ENCODE peak calls at places on chromosomes 12 and 14, in four cellular contexts. B, T, Y and X are unnamed samples.

GRCh38 chr12:119491814-119492213 is 101.8 kb upstream of the TMEM233 start:
- DNase-seq in Y (no peak), B (no peak), T (no peak), X (no peak)

GRCh38 chr12:53325539-53326061 is 4.2 kb upstream of the AAAS start:
- DNase-seq in T (no peak), Y (peak), B (peak), X (no peak)

GRCh38 chr14:49420201-49420600 is 166.0 kb downstream of the RPS29 start:
- DNase-seq in B (no peak), T (no peak), Y (peak), X (no peak)

GRCh38 chr12:45989857-45990467 is 412 bp downstream of the SCAF11 start:
- DNase-seq in B (no peak), Y (no peak), T (peak), X (peak)

GRCh38 chr14:69956970-69957369 is 77.8 kb downstream of the SMOC1 start:
- DNase-seq in T (no peak), B (no peak), Y (no peak), X (no peak)

GRCh38 chr12:55940065-55940732 is 9.2 kb downstream of the DGKA start:
- DNase-seq in B (peak), Y (peak), T (peak), X (peak)

GRCh38 chr12:91579516-91580263 is 397.1 kb upstream of the DCN start:
- DNase-seq in Y (no peak), T (no peak), B (no peak), X (no peak)

GRCh38 chr14:50955373-50956043 is 11.2 kb upstream of the PYGL start:
- DNase-seq in B (peak), Y (no peak), T (peak), X (peak)

GRCh38 chr12:24561882-24562760 is 386.8 kb downstream of the BCAT1 start:
- DNase-seq in T (peak), Y (peak), B (peak), X (no peak)

GRCh38 chr12:118979763-118980406 is 1.5 kb upstream of the SRRM4 start:
- DNase-seq in B (peak), Y (peak), T (peak), X (no peak)

GRCh38 chr12:109741286-109741969 is 27.8 kb downstream of the FAM222A start:
- DNase-seq in Y (no peak), T (no peak), B (no peak), X (peak)

GRCh38 chr12:22034709-22035506 is 11.1 kb upstream of the CMAS start:
- DNase-seq in T (peak), B (no peak), Y (no peak), X (no peak)

GRCh38 chr14:100239200-100239839 is 376 bp downstream of the YY1 start:
- DNase-seq in Y (no peak), T (no peak), B (no peak), X (no peak)

GRCh38 chr12:58249610-58250009 is 308.2 kb downstream of the ATP23 start:
- DNase-seq in Y (no peak), B (peak), T (no peak), X (no peak)

GRCh38 chr14:103136388-103137271 is 13.4 kb downstream of the TNFAIP2 start:
- DNase-seq in T (peak), Y (no peak), B (peak), X (no peak)

GRCh38 chr12:12445882-12446181 is 89.0 kb downstream of the BORCS5 start:
- DNase-seq in T (no peak), B (no peak), Y (no peak), X (no peak)

GRCh38 chr14:32991706-32992105 is 53.0 kb downstream of the NPAS3 start:
- DNase-seq in Y (no peak), B (no peak), T (no peak), X (no peak)

GRCh38 chr14:64960762-64961276 is 11.3 kb downstream of the RAB15 start:
- DNase-seq in T (no peak), B (no peak), Y (no peak), X (no peak)

GRCh38 chr14:77498120-77498979 is at the start of gene ISM2:
- DNase-seq in Y (peak), T (peak), B (peak), X (no peak)

GRCh38 chr12:86727151-86727550 is 471.0 kb upstream of the MGAT4C start:
- DNase-seq in B (peak), T (peak), Y (no peak), X (no peak)

GRCh38 chr14:31559939-31560338 is 1.3 kb upstream of the NUBPL start:
- DNase-seq in T (no peak), B (no peak), Y (no peak), X (no peak)

GRCh38 chr12:87953257-87953860 is 75.8 kb downstream of the C12orf50 start:
- DNase-seq in T (peak), B (peak), Y (peak), X (no peak)

GRCh38 chr12:64531665-64532334 is 78.5 kb upstream of the RASSF3 start:
- DNase-seq in Y (no peak), T (no peak), B (no peak), X (no peak)

GRCh38 chr14:100775831-100776591 is 49.3 kb downstream of the DLK1 start:
- DNase-seq in B (no peak), Y (peak), T (no peak), X (no peak)

GRCh38 chr12:112151766-112152541 is 26.6 kb downstream of the TRAFD1 start:
- DNase-seq in Y (no peak), B (no peak), T (no peak), X (no peak)

GRCh38 chr14:24315807-24316596 is 4.7 kb downstream of the LTB4R start:
- DNase-seq in B (peak), Y (no peak), T (no peak), X (no peak)
- TF ChIP-seq CTCF in B (no peak), Y (no peak), T (peak), X (no peak)

DNA sequence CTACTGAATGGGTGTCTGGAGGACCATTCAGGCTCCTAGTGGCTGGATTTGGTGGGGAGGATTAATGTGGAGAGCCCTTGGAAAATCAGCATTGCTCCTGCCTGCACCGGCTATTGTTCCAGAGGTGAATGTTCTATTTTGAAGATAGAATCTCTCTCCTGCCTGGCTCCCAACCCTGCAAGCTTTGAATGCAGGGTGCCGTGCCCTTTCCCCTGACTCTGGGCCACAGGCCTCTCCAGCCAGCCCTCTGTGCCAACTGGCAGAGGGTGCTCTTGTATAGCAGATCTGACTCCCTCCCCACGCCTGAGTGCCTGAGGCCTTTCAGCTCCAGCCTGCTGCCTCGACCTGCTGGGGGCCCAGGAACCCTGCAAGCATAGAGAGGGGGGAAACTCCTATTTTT is 106.8 kb downstream of the TMEM260 start:
- DNase-seq in Y (no peak), T (no peak), B (no peak), X (no peak)
- TF ChIP-seq CTCF in Y (no peak), T (no peak), B (no peak), X (no peak)

DNA sequence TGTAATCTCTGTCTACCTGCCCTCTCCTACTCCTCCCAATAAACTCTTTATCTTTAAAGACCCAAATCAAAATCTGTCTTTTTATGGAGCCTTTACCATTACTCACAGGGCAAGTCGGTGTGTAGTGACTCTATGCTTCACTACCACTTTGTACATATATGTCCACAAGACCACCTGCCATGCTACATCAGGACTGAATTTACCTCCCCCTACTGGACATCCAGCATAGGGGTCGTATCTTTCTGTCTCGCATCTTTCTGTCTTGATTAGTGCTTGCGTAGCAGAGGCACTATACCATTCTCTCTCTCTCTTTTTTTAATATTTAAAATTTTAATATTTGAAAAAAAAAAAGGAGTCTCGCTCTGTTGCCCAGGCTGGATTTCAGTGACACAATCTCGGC is 587.5 kb downstream of the SOX5 start:
- DNase-seq in T (no peak), B (no peak), Y (no peak), X (no peak)
- TF ChIP-seq CTCF in T (no peak), B (no peak), Y (no peak), X (no peak)

GRCh38 chr14:85978851-85979250 is 448.9 kb downstream of the FLRT2 start:
- DNase-seq in Y (no peak), B (no peak), T (no peak), X (no peak)
- TF ChIP-seq CTCF in Y (no peak), B (peak), T (no peak), X (no peak)

GRCh38 chr12:131137009-131137835 is 183.5 kb downstream of the ADGRD1 start:
- DNase-seq in B (no peak), T (no peak), Y (no peak), X (no peak)

GRCh38 chr12:131136539-131136872 is 182.8 kb downstream of the ADGRD1 start:
- DNase-seq in T (no peak), Y (no peak), B (no peak), X (no peak)

GRCh38 chr12:131138638-131139362 is 185.1 kb downstream of the ADGRD1 start:
- DNase-seq in T (no peak), B (no peak), Y (no peak), X (no peak)

GRCh38 chr12:131139363-131140068 is 185.8 kb downstream of the ADGRD1 start:
- DNase-seq in B (no peak), T (no peak), Y (no peak), X (no peak)

DNA sequence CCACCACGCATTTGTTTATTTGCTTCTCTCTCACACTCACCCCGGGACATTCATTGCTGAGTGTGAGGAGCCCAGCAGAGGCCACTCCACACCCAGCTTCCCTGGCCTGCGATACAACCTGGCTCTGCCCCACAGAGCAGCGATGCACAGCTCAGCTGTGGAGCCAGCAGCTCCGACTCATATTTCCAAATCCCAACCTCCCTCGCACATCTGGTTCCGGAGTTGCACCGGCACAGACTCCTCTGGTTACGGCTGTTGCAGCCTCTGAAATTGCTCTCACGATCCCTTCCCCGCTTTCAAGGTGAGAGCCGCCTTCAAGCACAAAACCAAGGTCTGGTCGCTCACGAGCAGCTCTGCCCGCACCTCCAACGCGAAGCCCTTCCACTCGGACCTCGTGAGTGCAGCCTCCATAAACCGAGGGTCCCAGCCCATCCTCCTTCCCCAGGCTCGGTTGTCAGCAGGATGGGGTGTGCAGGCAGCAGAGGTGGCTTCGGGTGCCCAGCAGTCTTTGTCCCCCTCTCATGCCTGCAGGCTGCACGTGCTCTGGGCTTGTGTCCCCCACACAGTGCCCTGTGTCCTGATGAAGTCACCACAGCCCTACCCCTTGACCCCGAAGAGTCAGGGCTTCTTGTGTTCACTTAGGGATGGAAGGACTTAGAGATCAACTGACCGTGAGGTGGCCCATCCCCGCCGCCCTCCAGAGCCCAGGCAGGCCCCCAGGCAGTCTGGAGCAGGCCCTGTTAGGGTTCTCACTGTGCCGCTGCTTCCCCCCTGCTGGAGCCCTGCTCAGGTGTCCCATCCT is 184.3 kb downstream of the ADGRD1 start:
- DNase-seq in T (peak), B (peak), Y (no peak), X (no peak)
- TF ChIP-seq CTCF in T (no peak), B (no peak), Y (no peak), X (no peak)

GRCh38 chr12:6950944-6951540 is at the start of gene PTPN6:
- DNase-seq in B (no peak), T (no peak), Y (no peak), X (peak)

GRCh38 chr12:6951551-6952120 is 480 bp downstream of the PTPN6 start:
- DNase-seq in T (no peak), Y (no peak), B (no peak), X (no peak)

GRCh38 chr12:6949063-6949594 is 2.0 kb upstream of the PTPN6 start:
- DNase-seq in B (no peak), Y (no peak), T (no peak), X (peak)

GRCh38 chr12:6952121-6952859 is 1.1 kb downstream of the PTPN6 start:
- DNase-seq in B (no peak), Y (no peak), T (no peak), X (no peak)

GRCh38 chr12:6950401-6950801 is 755 bp upstream of the PTPN6 start:
- DNase-seq in T (no peak), B (no peak), Y (no peak), X (no peak)
- TF ChIP-seq CTCF in T (no peak), B (peak), Y (peak), X (peak)

GRCh38 chr12:14307004-14307403 is 58.5 kb upstream of the ATF7IP start:
- DNase-seq in T (no peak), Y (no peak), B (no peak), X (no peak)
- TF ChIP-seq CTCF in T (no peak), Y (no peak), B (no peak), X (no peak)

GRCh38 chr14:105467942-105468471 is 6.6 kb upstream of the CRIP2 start:
- DNase-seq in T (no peak), Y (no peak), B (no peak), X (no peak)

GRCh38 chr14:105467249-105467941 is 7.2 kb upstream of the CRIP2 start:
- DNase-seq in T (no peak), Y (no peak), B (no peak), X (no peak)

GRCh38 chr14:105468621-105469241 is 5.9 kb upstream of the CRIP2 start:
- DNase-seq in Y (no peak), B (no peak), T (no peak), X (no peak)

GRCh38 chr14:105465209-105466031 is 9.2 kb upstream of the CRIP2 start:
- DNase-seq in T (no peak), Y (no peak), B (no peak), X (no peak)

DNA sequence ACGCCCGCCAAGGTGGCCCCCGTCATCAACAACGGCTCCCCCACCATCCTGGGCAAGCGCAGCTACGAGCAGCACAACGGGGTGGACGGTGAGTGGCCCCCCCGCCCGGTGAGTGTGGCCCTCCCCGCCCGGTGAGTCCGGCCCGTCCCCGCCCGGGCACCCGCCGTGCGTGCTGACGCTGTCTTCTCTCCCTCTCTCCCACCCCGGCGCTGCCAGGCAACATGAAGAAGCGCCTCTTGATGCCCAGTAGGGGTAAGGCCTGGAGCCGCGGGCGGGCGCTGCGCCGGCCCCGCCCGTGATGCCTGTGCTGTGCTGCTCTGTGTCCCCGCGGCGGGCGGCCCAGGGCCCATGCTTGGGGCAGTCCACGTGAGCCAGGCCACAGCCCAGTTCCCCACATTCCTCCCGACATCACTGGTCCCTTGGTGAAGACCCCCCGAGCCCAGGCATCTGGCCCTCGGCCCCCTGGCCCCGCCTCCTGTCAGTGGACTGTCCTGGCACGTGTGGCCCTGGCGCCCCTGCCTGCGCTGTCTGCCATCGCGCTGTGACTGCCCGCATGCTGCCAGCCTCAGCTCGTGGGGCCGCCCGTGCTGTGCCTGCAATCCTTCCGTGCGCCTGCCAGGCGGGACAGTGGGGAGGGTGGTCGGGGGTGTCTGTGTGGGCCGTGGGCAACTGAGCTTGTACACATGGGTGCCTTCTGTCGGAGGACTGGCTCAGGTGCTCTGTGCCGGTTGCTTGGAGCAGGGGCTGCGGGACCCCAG is 8.0 kb upstream of the CRIP2 start:
- DNase-seq in T (no peak), Y (no peak), B (no peak), X (no peak)
- TF ChIP-seq CTCF in T (no peak), Y (no peak), B (no peak), X (no peak)

GRCh38 chr12:121061831-121062230 is 22.8 kb upstream of the OASL start:
- DNase-seq in B (peak), T (peak), Y (no peak), X (no peak)
- TF ChIP-seq CTCF in B (peak), T (peak), Y (peak), X (no peak)